ENCODE peak calls at places on chromosomes 5 and 9, in four cellular contexts. V is lower leg skin, D is prostate gland, B is fibroblast of villous mesenchyme. C is an unnamed sample.
A peak's percentile ranks its signal among the peaks of the same experiment; 100 is the strongest.

GRCh38 chr9:136525841-136526499 is 19.9 kb downstream of the NOTCH1 start:
- DNase-seq in V (no peak), D (no peak), B (no peak), C (no peak)

GRCh38 chr5:6424700-6425099 is 24.0 kb upstream of the UBE2QL1 start:
- DNase-seq in V (no peak), D (no peak), B (no peak), C (no peak)

GRCh38 chr5:125290935-125291334 is 544.5 kb upstream of the ZNF608 start:
- DNase-seq in V (no peak), D (no peak), B (no peak), C (no peak)

GRCh38 chr9:136381311-136381710 is 7.8 kb upstream of the CARD9 start:
- DNase-seq in V (no peak), D (no peak), B (no peak), C (no peak)

GRCh38 chr9:73824671-73825070 is 672.5 kb upstream of the RORB start:
- DNase-seq in V (no peak), D (no peak), B (no peak), C (no peak)

GRCh38 chr9:79613145-79613544 is 41.4 kb downstream of the TLE4 start:
- DNase-seq in V (no peak), D (no peak), B (no peak), C (no peak)

GRCh38 chr9:99231708-99232107 is 9.6 kb downstream of the SEC61B start:
- DNase-seq in V (no peak), D (no peak), B (no peak), C (no peak)

GRCh38 chr5:136036991-136037705 is 8.4 kb downstream of the TGFBI start:
- DNase-seq in V (no peak), D (peak; percentile 23), B (peak; percentile 59), C (no peak)

DNA sequence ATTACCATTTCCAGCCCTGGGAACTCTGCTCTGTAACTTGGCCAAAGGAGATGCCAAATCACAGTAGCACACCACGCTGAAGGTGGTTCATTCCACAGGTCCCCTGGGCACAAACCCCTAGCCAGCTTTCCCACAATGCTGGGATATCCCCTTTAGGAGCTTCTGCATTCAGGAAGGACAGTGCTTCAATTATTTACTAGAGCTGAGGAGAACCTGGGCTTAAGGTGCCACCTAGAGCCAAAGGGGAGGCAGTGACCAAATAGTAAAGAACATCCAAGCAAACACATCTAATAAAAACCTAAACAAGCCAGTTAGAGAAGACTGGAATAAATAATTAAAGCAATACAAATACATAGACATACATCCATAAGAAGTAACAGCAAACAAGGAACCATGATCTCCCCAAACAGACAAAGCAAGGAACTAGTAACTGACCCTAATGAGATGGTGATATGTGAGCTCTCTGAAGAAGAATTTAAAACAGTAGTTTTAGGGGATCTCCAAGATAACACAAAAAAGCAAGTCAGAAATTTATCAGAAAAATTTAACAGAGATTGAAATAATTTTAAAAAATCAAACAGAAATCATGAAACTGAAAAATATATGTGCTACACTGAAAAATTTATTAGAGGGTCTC is 14.6 kb downstream of the KIF4B start:
- DNase-seq in V (no peak), D (no peak), B (peak; percentile 11), C (no peak)
- H3K4me3 ChIP-seq in V (no peak overlapping the region), D (no peak overlapping the region), B (no peak overlapping the region), C (no peak overlapping the region)

DNA sequence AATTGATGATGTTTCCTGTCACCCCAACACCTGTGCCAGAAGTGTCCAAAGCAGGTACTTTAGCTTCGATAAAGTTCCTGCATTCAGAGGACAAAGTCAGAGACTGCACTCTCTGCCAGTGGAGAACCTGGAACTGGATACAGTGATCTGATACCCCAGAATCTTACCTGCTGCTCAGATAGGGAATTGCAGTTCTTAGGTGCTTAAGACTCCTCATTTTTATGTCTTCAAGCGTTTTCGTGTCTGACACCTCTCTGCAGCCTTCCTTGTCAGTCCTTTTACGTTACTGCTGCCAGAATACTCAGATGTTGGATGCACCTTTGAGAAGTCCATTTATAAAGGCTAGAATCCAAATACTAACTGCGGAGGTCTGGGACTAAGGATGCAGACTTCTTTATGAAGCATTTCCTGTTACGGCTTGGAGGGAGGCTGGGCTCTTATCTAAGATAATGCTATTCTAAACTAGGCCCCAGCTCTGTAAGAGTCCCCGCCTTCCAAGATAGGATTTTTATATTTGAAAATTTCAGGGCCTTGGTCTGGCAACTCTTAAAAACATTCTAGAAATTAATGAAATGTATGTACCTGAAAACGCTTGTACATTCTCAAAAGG is 1.9 kb downstream of the ISOC1 start:
- DNase-seq in V (no peak), D (no peak), B (no peak), C (no peak)
- H3K4me3 ChIP-seq in V (no peak overlapping the region), D (no peak overlapping the region), B (no peak overlapping the region), C (peak overlapping the region; percentile 89)

DNA sequence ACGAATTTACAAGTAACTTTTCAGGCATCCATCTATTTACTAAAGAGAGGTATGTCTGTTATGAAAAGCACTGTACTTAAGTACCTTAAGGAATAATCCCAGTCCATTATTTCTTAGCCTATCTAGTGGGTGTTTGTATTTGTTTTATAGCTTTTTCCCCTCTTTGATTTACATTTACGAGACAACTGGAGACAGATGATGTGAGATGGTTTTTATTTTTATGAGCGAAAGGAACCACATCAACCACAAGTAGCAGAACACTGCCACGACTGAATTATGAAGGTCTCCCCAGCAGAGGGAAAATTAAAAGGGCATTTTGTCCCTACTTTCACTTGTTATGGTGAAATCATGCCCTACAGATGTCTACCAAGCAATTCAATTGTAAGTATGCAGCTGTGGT is 357.8 kb downstream of the NFIB start:
- DNase-seq in V (no peak), D (no peak), B (peak; percentile 83), C (no peak)
- H3K4me3 ChIP-seq in V (no peak overlapping the region), D (no peak overlapping the region), B (no peak overlapping the region), C (no peak overlapping the region)

DNA sequence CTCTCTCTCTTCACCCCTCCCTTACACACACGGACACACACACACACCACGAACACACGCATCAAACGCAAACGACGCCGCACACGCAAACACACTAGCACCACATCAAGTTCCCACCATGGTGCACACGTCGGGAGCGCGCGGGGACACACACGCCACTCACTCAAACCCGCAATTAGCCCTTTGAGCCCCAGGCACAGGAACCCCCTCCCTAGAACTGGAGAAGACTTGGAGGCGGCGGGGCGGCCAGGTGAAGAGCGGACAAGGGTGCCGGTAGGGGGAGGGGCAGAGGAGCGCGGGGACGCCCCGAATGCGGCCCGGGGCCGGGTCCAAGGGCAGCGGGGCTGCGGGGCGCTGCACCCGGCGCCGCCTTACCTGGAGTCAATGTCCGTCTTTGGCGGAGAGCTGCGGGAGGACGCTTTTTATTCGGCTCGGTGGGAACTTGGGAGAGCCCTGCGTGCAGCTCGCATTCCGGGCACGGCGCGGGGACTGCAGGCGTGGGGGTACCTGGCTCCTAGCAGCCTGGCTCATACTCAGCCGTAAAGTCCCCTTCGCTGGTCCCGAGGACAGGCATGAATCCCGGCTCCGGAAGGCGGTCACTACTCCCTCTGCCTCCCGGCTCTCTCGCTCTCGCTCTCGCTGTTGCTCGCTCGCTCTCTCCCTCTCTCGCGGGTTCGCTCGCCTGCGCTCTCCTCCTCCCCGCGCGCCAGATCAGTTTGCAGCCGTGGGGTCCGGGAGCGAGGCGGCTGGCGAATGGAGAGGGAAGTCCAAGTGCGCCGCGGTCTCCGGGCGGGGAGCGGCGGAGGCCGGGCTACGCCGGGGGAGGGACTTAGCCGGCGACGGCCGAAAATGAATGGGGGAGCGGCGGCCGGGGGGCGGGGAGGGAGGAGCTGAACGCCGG is at the start of gene BRINP1:
- DNase-seq in V (no peak), D (peak; percentile 29), B (peak; percentile 6), C (no peak)
- H3K4me3 ChIP-seq in V (no peak within 1 kb of the TSS), D (peak within 1 kb of the TSS; percentile 15), B (peak within 1 kb of the TSS; percentile 33), C (no peak within 1 kb of the TSS)